ENCODE peak calls at places on chromosome X, in ten cellular contexts. G is fibroblast of lung, A is SK-N-SH, C is heart left ventricle, P is sigmoid colon, U is colonic mucosa, M is suprapubic skin, Y is lower lobe of right lung, W is Caco-2, B is lung. K is an unnamed sample. For H3K9me3, H3K4me1 and H3K27me3, the result is how much of the 10 kb centered on the place peaks cover.

GRCh38 chrX:15680401-15680800 is 15.8 kb upstream of the CLTRN start:
- DNase-seq in G (peak), A (no peak), C (no peak), P (no peak), U (no peak), M (no peak), Y (no peak), W (no peak), B (no peak), K (no peak)

GRCh38 chrX:108186811-108187210 is 95.2 kb downstream of the ATG4A start:
- DNase-seq in G (peak), A (no peak), C (no peak), P (no peak), U (no peak), M (no peak), Y (no peak), W (no peak), B (no peak), K (peak)

GRCh38 chrX:4263005-4263404 is 549.6 kb upstream of the PRKX start:
- DNase-seq in G (no peak), A (peak), C (no peak), P (no peak), U (no peak), M (no peak), Y (no peak), W (peak), B (no peak), K (no peak)

GRCh38 chrX:139209342-139209741 is 321.2 kb upstream of the F9 start:
- DNase-seq in G (no peak), A (no peak), C (no peak), P (no peak), U (no peak), M (no peak), Y (no peak), W (no peak), B (no peak), K (no peak)

GRCh38 chrX:11968470-11968869 is 169.8 kb upstream of the FRMPD4 start:
- DNase-seq in G (no peak), A (no peak), C (no peak), P (no peak), U (no peak), M (no peak), Y (no peak), W (peak), B (no peak), K (no peak)

GRCh38 chrX:34656842-34657780 is at the start of gene TMEM47:
- DNase-seq in G (peak), A (peak), C (peak), P (peak), U (peak), M (peak), Y (peak), W (peak), B (peak), K (peak)

GRCh38 chrX:23931149-23931604 is 23.4 kb downstream of the CXorf58 start:
- DNase-seq in G (no peak), A (no peak), C (no peak), P (no peak), U (no peak), M (no peak), Y (no peak), W (peak), B (no peak), K (no peak)

GRCh38 chrX:118652717-118653116 is 74.7 kb upstream of the IL13RA1 start:
- DNase-seq in G (peak), A (no peak), C (no peak), P (no peak), U (no peak), M (no peak), Y (no peak), W (peak), B (no peak), K (no peak)

GRCh38 chrX:23773601-23774175 is 9.3 kb upstream of the SAT1 start:
- DNase-seq in G (no peak), A (no peak), C (no peak), P (no peak), U (no peak), M (no peak), Y (no peak), W (no peak), B (no peak), K (peak)

GRCh38 chrX:130066975-130067615 is 43.2 kb downstream of the ELF4 start:
- DNase-seq in G (no peak), A (no peak), C (no peak), P (no peak), U (no peak), M (no peak), Y (no peak), W (no peak), B (no peak), K (no peak)

GRCh38 chrX:9396930-9397329 is 67.9 kb upstream of the TBL1X start:
- DNase-seq in G (peak), A (no peak), C (no peak), P (no peak), U (no peak), M (no peak), Y (no peak), W (peak), B (no peak), K (peak)

GRCh38 chrX:38138157-38138556 is 82.5 kb downstream of the SRPX start:
- DNase-seq in G (no peak), A (no peak), C (no peak), P (no peak), U (no peak), M (no peak), Y (no peak), W (no peak), B (no peak), K (no peak)

GRCh38 chrX:105191878-105192277 is 28.6 kb downstream of the TEX13A start:
- DNase-seq in G (no peak), A (peak), C (no peak), P (no peak), U (no peak), M (no peak), Y (no peak), W (peak), B (no peak), K (peak)

GRCh38 chrX:2710496-2710895 is 19.4 kb downstream of the CD99 start:
- DNase-seq in G (no peak), A (no peak), C (no peak), P (peak), U (no peak), M (no peak), Y (no peak), W (no peak), B (no peak), K (peak)

GRCh38 chrX:135973025-135973547 is 702 bp downstream of the MMGT1 start:
- DNase-seq in G (peak), A (no peak), C (no peak), P (no peak), U (peak), M (no peak), Y (no peak), W (peak), B (no peak), K (peak)

GRCh38 chrX:74606799-74607198 is 7.6 kb downstream of the RLIM start:
- DNase-seq in G (no peak), A (no peak), C (no peak), P (no peak), U (no peak), M (no peak), Y (no peak), W (no peak), B (no peak), K (no peak)

GRCh38 chrX:81301877-81302276 is 100.0 kb downstream of the SH3BGRL start:
- DNase-seq in G (no peak), A (no peak), C (no peak), P (no peak), U (no peak), M (no peak), Y (no peak), W (no peak), B (no peak), K (no peak)

GRCh38 chrX:78759081-78759480 is 11.6 kb downstream of the LPAR4 start:
- DNase-seq in G (no peak), A (no peak), C (no peak), P (no peak), U (no peak), M (no peak), Y (no peak), W (no peak), B (no peak), K (no peak)

GRCh38 chrX:140817943-140818342 is 108.4 kb downstream of the LINC00632 start:
- DNase-seq in G (peak), A (peak), C (no peak), P (no peak), U (no peak), M (no peak), Y (no peak), W (peak), B (no peak), K (no peak)

GRCh38 chrX:109393859-109394258 is 88.0 kb downstream of the GUCY2F start:
- DNase-seq in G (no peak), A (no peak), C (no peak), P (no peak), U (no peak), M (no peak), Y (no peak), W (peak), B (no peak), K (no peak)

GRCh38 chrX:153804100-153804595 is 9.7 kb downstream of the SSR4 start:
- DNase-seq in G (no peak), A (no peak), C (no peak), P (peak), U (no peak), M (no peak), Y (no peak), W (no peak), B (no peak), K (no peak)
- H3K9me3 ChIP-seq in G (under half), A (under half), C (under half), P (under half), U (under half), M (under half), Y (under half), W (under half), B (under half), K (under half)

GRCh38 chrX:1466971-1467561 is 14.4 kb upstream of the ASMTL start:
- DNase-seq in G (no peak), A (no peak), C (peak), P (peak), U (peak), M (peak), Y (no peak), W (no peak), B (peak), K (peak)

GRCh38 chrX:1468250-1468772 is 15.6 kb upstream of the ASMTL start:
- DNase-seq in G (no peak), A (no peak), C (peak), P (peak), U (peak), M (peak), Y (no peak), W (no peak), B (peak), K (no peak)

GRCh38 chrX:1465261-1466231 is 12.8 kb upstream of the ASMTL start:
- DNase-seq in G (no peak), A (no peak), C (peak), P (peak), U (peak), M (peak), Y (no peak), W (no peak), B (peak), K (no peak)

GRCh38 chrX:1464282-1465131 is 11.8 kb upstream of the ASMTL start:
- DNase-seq in G (no peak), A (no peak), C (peak), P (peak), U (no peak), M (peak), Y (peak), W (no peak), B (peak), K (no peak)

DNA sequence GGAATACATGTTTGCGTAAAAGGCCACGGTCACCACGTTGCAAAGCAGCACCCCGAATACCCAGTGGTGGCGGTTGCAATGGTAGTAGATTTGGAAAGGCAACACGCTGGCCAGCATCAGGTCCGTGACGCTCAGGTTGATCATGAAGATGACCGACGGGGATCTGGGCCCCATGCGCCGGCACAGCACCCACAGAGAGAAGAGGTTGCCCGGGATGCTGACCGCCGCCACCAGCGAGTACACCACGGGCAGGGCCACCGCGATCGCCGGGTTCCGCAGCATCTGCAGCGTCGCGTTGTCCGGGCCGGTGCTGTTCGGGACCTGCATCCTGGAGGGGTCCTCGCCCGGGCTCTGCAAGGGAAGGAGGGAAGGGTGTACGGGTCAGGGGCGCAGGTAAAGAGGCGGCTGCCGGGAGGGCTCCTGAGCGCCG is 13.5 kb upstream of the ASMTL start:
- DNase-seq in G (no peak), A (no peak), C (peak), P (peak), U (peak), M (peak), Y (peak), W (no peak), B (peak), K (no peak)
- H3K4me1 ChIP-seq in G (under half), A (under half), C (under half), P (under half), U (under half), M (under half), Y (under half), W (under half), B (under half), K (under half)

GRCh38 chrX:50680990-50681389 is 133.0 kb downstream of the SHROOM4 start:
- DNase-seq in G (no peak), A (peak), C (no peak), P (no peak), U (no peak), M (no peak), Y (no peak), W (no peak), B (no peak), K (no peak)

DNA sequence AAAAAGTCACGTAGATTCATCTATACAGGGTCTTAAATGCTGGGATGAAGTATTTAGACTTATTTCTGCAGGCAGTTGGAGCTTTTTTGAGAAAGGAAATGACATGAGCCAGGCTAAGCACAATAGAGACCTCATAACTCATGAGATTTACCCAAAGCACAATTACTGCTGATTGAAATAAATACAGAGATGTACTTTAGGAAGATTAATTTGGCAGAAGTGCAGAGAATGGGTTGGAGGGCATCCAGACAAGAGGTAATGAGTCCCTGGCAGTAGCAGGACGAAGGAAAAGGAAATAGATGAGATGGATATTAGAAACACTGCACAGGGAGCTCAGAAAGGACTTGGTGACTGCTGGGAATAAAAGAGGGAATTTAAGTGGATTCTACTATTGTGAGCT is 129.1 kb downstream of the SHROOM4 start:
- DNase-seq in G (no peak), A (no peak), C (no peak), P (no peak), U (no peak), M (no peak), Y (no peak), W (no peak), B (no peak), K (no peak)
- H3K27me3 ChIP-seq in G (under half), A (under half), C (under half), P (under half), U (under half), M (under half), Y (under half), W (under half), B (under half), K (under half)

DNA sequence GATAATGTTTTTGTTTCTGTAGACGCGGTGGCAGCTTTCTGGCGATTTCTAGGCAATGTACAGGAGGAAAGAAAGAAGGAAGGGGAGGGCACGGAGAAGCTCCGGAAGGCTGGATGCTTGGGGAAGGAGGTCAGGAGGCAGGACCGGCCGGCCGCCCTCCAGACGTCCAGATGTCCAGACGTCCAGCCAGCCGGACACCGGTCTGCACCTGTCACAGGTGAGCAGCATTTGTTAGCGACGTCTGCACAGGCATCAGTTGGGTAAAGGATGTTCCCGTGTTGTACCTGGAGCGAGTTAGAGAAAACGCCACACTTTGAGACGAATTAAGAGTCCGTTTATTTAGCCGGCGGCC is 90.0 kb upstream of the PPP2R3B start:
- DNase-seq in G (no peak), A (no peak), C (no peak), P (peak), U (no peak), M (peak), Y (no peak), W (no peak), B (no peak), K (no peak)
- H3K9me3 ChIP-seq in G (under half), A (under half), C (under half), P (under half), U (under half), M (under half), Y (under half), W (under half), B (under half), K (under half)

GRCh38 chrX:70480660-70481018 is 36.0 kb downstream of the DLG3 start:
- DNase-seq in G (no peak), A (no peak), C (no peak), P (no peak), U (no peak), M (no peak), Y (no peak), W (no peak), B (no peak), K (no peak)
- H3K4me1 ChIP-seq in G (under half), A (under half), C (under half), P (under half), U (under half), M (under half), Y (under half), W (under half), B (under half), K (under half)